ENCODE peak calls at places on chromosomes 6 and 20, in four cellular contexts. H, R, N and A are unnamed samples.

GRCh38 chr6:137488736-137489409 is 5.3 kb downstream of the OLIG3 start:
- DNase-seq in H (no peak), R (no peak), N (no peak), A (no peak)

GRCh38 chr20:5718896-5719595 is 31.2 kb upstream of the SHLD1 start:
- DNase-seq in H (peak), R (no peak), N (peak), A (no peak)

GRCh38 chr6:7138921-7139358 is 31.2 kb downstream of the RREB1 start:
- DNase-seq in H (no peak), R (no peak), N (no peak), A (no peak)

GRCh38 chr6:128570439-128571063 is 50.2 kb upstream of the PTPRK start:
- DNase-seq in H (no peak), R (no peak), N (no peak), A (no peak)

GRCh38 chr6:42428326-42429041 is 23.2 kb downstream of the TRERF1 start:
- DNase-seq in H (no peak), R (no peak), N (no peak), A (no peak)

GRCh38 chr6:72836971-72837370 is 215.1 kb downstream of the KCNQ5 start:
- DNase-seq in H (no peak), R (no peak), N (no peak), A (no peak)

GRCh38 chr6:148457137-148457842 is 114.7 kb downstream of the SASH1 start:
- DNase-seq in H (no peak), R (no peak), N (no peak), A (no peak)

GRCh38 chr6:2196079-2196679 is 49.2 kb downstream of the GMDS start:
- DNase-seq in H (peak), R (peak), N (no peak), A (no peak)

GRCh38 chr6:18317850-18318249 is 53.5 kb upstream of the DEK start:
- DNase-seq in H (no peak), R (no peak), N (no peak), A (no peak)